ENCODE peak calls at places on chromosomes 3 and 15, in eight cellular contexts. M is hepatocyte; K is coronary artery; E is stomach; V is transverse colon; Y is Peyer's patch; C is thoracic aorta; O is CD4-positive, alpha-beta T cell. U is an unnamed sample.

GRCh38 chr3:46946856-46947544 is 29.5 kb downstream of the CCDC12 start:
- DNase-seq in C (no peak), V (peak; percentile 67), O (peak; percentile 76), Y (no peak), M (peak; percentile 71), E (peak; percentile 73), K (no peak), U (no peak)

GRCh38 chr15:70505411-70505919 is 257.9 kb downstream of the UACA start:
- DNase-seq in C (no peak), E (no peak), V (no peak), K (no peak), O (no peak), M (peak; percentile 72), Y (no peak), U (peak; percentile 97)

GRCh38 chr15:41990691-41991090 is 18.3 kb upstream of the EHD4 start:
- DNase-seq in Y (no peak), E (no peak), C (no peak), M (no peak), V (no peak), O (no peak), K (no peak), U (no peak)

GRCh38 chr3:3737511-3737910 is 61.7 kb upstream of the LRRN1 start:
- DNase-seq in K (no peak), M (no peak), C (no peak), Y (no peak), V (no peak), O (no peak), E (no peak), U (no peak)

GRCh38 chr3:38579146-38579545 is 70.3 kb downstream of the SCN5A start:
- DNase-seq in M (no peak), O (no peak), V (no peak), E (peak; percentile 17), K (peak; percentile 40), C (no peak), Y (no peak), U (no peak)

GRCh38 chr3:105647047-105647446 is 221.8 kb downstream of the CBLB start:
- DNase-seq in K (no peak), E (no peak), C (no peak), O (no peak), Y (no peak), V (no peak), M (peak; percentile 55), U (peak; percentile 82)

GRCh38 chr15:89576417-89576773 is 1.1 kb downstream of the TICRR start:
- DNase-seq in M (no peak), V (no peak), K (no peak), C (no peak), O (no peak), E (no peak), Y (no peak), U (peak; percentile 50)

GRCh38 chr15:68408971-68409370 is 23.0 kb downstream of the ITGA11 start:
- DNase-seq in K (peak; percentile 47), E (peak; percentile 14), O (no peak), M (no peak), V (no peak), Y (no peak), C (no peak), U (no peak)

GRCh38 chr15:91445701-91446100 is 345.6 kb downstream of the SV2B start:
- DNase-seq in Y (no peak), C (no peak), K (no peak), O (no peak), V (no peak), M (no peak), E (no peak), U (peak; percentile 92)

GRCh38 chr3:170496026-170496867 is 77.6 kb downstream of the CLDN11 start:
- DNase-seq in V (no peak), M (no peak), E (no peak), O (no peak), Y (no peak), C (no peak), K (no peak), U (no peak)

GRCh38 chr15:101085311-101085700 is 166.1 kb downstream of the LRRK1 start:
- DNase-seq in K (no peak), Y (no peak), C (no peak), O (no peak), E (no peak), V (no peak), M (no peak), U (no peak)

GRCh38 chr15:64532921-64533320 is 72.5 kb downstream of the ZNF609 start:
- DNase-seq in E (no peak), Y (no peak), V (no peak), M (no peak), O (no peak), K (no peak), C (no peak), U (no peak)

GRCh38 chr3:39907981-39908380 is 98.6 kb downstream of the MYRIP start:
- DNase-seq in O (no peak), C (no peak), K (no peak), V (peak; percentile 18), Y (no peak), M (no peak), E (no peak), U (no peak)

GRCh38 chr3:82938821-82939328 is 1177.4 kb upstream of the GBE1 start:
- DNase-seq in K (no peak), C (no peak), Y (no peak), M (peak; percentile 2), V (peak; percentile 6), E (no peak), O (no peak), U (no peak)

GRCh38 chr3:159151130-159151529 is 349.3 kb downstream of the MFSD1 start:
- DNase-seq in O (no peak), C (no peak), K (no peak), M (no peak), Y (no peak), V (no peak), E (no peak), U (no peak)

GRCh38 chr3:17411157-17411877 is 331.1 kb downstream of the TBC1D5 start:
- DNase-seq in E (no peak), V (no peak), Y (no peak), C (no peak), K (no peak), O (no peak), M (no peak), U (no peak)

GRCh38 chr3:40780801-40781406 is 256.1 kb downstream of the ZNF621 start:
- DNase-seq in M (peak; percentile 18), V (no peak), O (no peak), K (no peak), C (peak; percentile 11), E (no peak), Y (no peak), U (peak; percentile 29)

GRCh38 chr3:11224010-11224409 is 48.2 kb upstream of the ATG7 start:
- DNase-seq in M (no peak), K (no peak), C (no peak), V (no peak), E (no peak), O (no peak), Y (no peak), U (no peak)

GRCh38 chr15:50884583-50884982 is 23.9 kb upstream of the AP4E1 start:
- DNase-seq in C (no peak), E (no peak), O (no peak), K (no peak), V (no peak), M (no peak), Y (no peak), U (peak; percentile 71)

GRCh38 chr3:173957646-173958045 is 560.1 kb downstream of the NLGN1 start:
- DNase-seq in C (no peak), E (no peak), Y (no peak), M (no peak), O (no peak), K (no peak), V (no peak), U (no peak)

GRCh38 chr3:187722206-187722612 is 19.9 kb upstream of the RTP2 start:
- DNase-seq in C (no peak), K (no peak), Y (no peak), E (no peak), V (no peak), M (no peak), O (no peak), U (no peak)
- TF ChIP-seq CTCF in C (peak; percentile 14), K (no peak), Y (no peak), E (no peak), V (no peak), M (no peak), O (no peak), U (no peak)

GRCh38 chr3:48427630-48427962 is 2.3 kb downstream of the PLXNB1 start:
- DNase-seq in Y (no peak), E (no peak), C (no peak), O (no peak), V (peak; percentile 37), M (no peak), K (no peak), U (no peak)
- H3K27ac ChIP-seq in Y (peak overlapping the region; percentile 38), E (no peak overlapping the region), C (peak overlapping the region; percentile 93), O (no peak overlapping the region), V (peak overlapping the region; percentile 90), M (peak overlapping the region; percentile 96), K (peak overlapping the region; percentile 99), U (no peak overlapping the region)

GRCh38 chr15:94126999-94127398 is 104.4 kb upstream of the MCTP2 start:
- DNase-seq in C (no peak), V (no peak), Y (no peak), K (no peak), O (no peak), M (no peak), E (no peak), U (no peak)

GRCh38 chr15:94135748-94136147 is 95.6 kb upstream of the MCTP2 start:
- DNase-seq in C (no peak), E (no peak), Y (no peak), M (no peak), O (no peak), K (no peak), V (no peak), U (no peak)

DNA sequence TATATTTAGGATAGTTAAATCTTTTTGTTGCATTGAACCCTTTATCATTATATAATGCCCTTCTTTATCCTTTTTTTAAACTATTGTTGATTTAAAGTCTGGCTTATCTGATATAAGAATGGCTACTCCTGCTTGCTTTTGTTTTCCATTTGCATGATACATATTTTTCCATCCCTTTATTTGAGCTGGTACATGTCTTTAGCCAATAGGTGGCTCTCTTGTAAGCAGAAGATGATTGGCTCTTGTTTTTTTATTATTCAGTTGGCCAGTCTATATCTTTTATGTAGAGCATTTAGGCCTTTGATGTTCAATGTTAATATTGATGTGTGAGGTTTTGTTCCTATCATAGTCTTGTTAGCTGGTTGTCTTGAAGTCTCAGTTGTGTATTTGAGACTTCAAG is 99.5 kb upstream of the MCTP2 start:
- DNase-seq in Y (no peak), C (no peak), M (no peak), K (no peak), O (no peak), E (no peak), V (no peak), U (no peak)
- TF ChIP-seq CTCF in Y (no peak), C (no peak), M (no peak), K (no peak), O (no peak), E (no peak), V (no peak), U (peak; percentile 30)

GRCh38 chr3:192894676-192895075 is 23.0 kb downstream of the MB21D2 start:
- DNase-seq in C (no peak), M (no peak), E (no peak), O (no peak), K (no peak), V (no peak), Y (no peak), U (no peak)
- H3K27ac ChIP-seq in C (no peak overlapping the region), M (peak overlapping the region; percentile 79), E (no peak overlapping the region), O (no peak overlapping the region), K (no peak overlapping the region), V (no peak overlapping the region), Y (no peak overlapping the region), U (no peak overlapping the region)